ENCODE peak calls at places on chromosomes 4 and X, in five cellular contexts. Z is RCC 7860; S is heart right ventricle; H is mammary epithelial cell; U is effector CD4-positive, alpha-beta T cell. I is an unnamed sample.

GRCh38 chr4:162241857-162242256 is 78.1 kb upstream of the FSTL5 start:
- DNase-seq in U (no peak), Z (no peak), S (no peak), H (no peak), I (no peak)

GRCh38 chr4:88041626-88042025 is 34.2 kb downstream of the PKD2 start:
- DNase-seq in H (no peak), S (peak), U (no peak), Z (no peak), I (no peak)

GRCh38 chrX:64570204-64570603 is 175.0 kb upstream of the MTMR8 start:
- DNase-seq in S (no peak), Z (no peak), U (no peak), H (no peak), I (peak)

GRCh38 chrX:103882999-103883398 is 50.9 kb upstream of the RAB9B start:
- DNase-seq in S (no peak), Z (no peak), H (no peak), U (no peak), I (no peak)

GRCh38 chr4:76690091-76690905 is 207.6 kb downstream of the SOWAHB start:
- DNase-seq in Z (no peak), S (no peak), H (peak), U (no peak), I (no peak)

GRCh38 chrX:37405954-37406353 is 56.8 kb downstream of the PRRG1 start:
- DNase-seq in Z (no peak), S (no peak), H (peak), U (no peak), I (no peak)

GRCh38 chrX:72245461-72246089 is 6.7 kb upstream of the ERCC6L start:
- DNase-seq in H (peak), U (peak), S (peak), Z (peak), I (peak)

GRCh38 chr4:2936773-2937145 is 26.4 kb downstream of the NOP14 start:
- DNase-seq in Z (peak), U (no peak), S (no peak), H (peak), I (peak)

GRCh38 chrX:141936080-141936479 is 32.4 kb downstream of the MAGEC1 start:
- DNase-seq in U (no peak), H (no peak), S (no peak), Z (no peak), I (no peak)

GRCh38 chr4:174461438-174462106 is 60.7 kb downstream of the HPGD start:
- DNase-seq in S (no peak), H (no peak), Z (peak), U (no peak), I (no peak)